ENCODE peak calls at places on chromosomes 1 and 21, in eight cellular contexts. Q is lower lobe of right lung, I is cardiac muscle cell, N is psoas muscle, E is heart left ventricle, B is right atrium auricular region, G is neural progenitor cell, T is K562. W is an unnamed sample. For H3K9me3, the result is how much of the 10 kb centered on the place peaks cover.

GRCh38 chr1:116855788-116856187 is 53.9 kb upstream of the PTGFRN start:
- DNase-seq in B (no peak), N (no peak), I (no peak), E (no peak), G (peak), Q (no peak), T (no peak), W (no peak)

GRCh38 chr1:9942399-9942938 is 722 bp downstream of the LZIC start:
- DNase-seq in B (no peak), G (peak), Q (no peak), E (no peak), N (no peak), I (peak), T (peak), W (no peak)

GRCh38 chr21:42019101-42019605 is 9.0 kb upstream of the ZBTB21 start:
- DNase-seq in N (no peak), G (no peak), E (no peak), B (no peak), I (no peak), Q (no peak), T (no peak), W (no peak)

GRCh38 chr1:83766182-83766825 is 232.6 kb downstream of the TTLL7 start:
- DNase-seq in T (no peak), G (no peak), Q (no peak), N (no peak), I (no peak), E (no peak), B (no peak), W (no peak)

GRCh38 chr1:2404890-2405511 is 7.4 kb downstream of the PEX10 start:
- DNase-seq in Q (no peak), I (no peak), E (no peak), T (no peak), G (no peak), N (no peak), B (no peak), W (no peak)

GRCh38 chr1:150751443-150751842 is 14.1 kb downstream of the CTSS start:
- DNase-seq in I (no peak), T (no peak), N (no peak), B (no peak), G (no peak), E (no peak), Q (no peak), W (no peak)

GRCh38 chr1:115539061-115539460 is 102.7 kb upstream of the VANGL1 start:
- DNase-seq in N (peak), E (peak), T (no peak), Q (no peak), I (no peak), G (no peak), B (no peak), W (peak)

GRCh38 chr1:162855461-162856150 is 5.4 kb downstream of the CCDC190 start:
- DNase-seq in T (no peak), B (no peak), G (no peak), I (no peak), E (no peak), N (no peak), Q (no peak), W (no peak)

GRCh38 chr1:244283772-244284171 is 167.9 kb downstream of the ADSS2 start:
- DNase-seq in B (no peak), E (no peak), I (no peak), G (no peak), Q (no peak), N (no peak), T (no peak), W (no peak)

GRCh38 chr1:235974616-235975015 is 90.3 kb downstream of the NID1 start:
- DNase-seq in Q (no peak), G (no peak), B (no peak), N (no peak), T (no peak), E (no peak), I (no peak), W (no peak)

GRCh38 chr1:228336308-228337030 is 70.2 kb downstream of the TRIM11 start:
- DNase-seq in B (no peak), T (no peak), Q (peak), G (no peak), N (peak), I (no peak), E (peak), W (peak)

GRCh38 chr1:167428418-167428817 is 89.9 kb downstream of the CD247 start:
- DNase-seq in E (no peak), I (no peak), T (no peak), Q (no peak), N (no peak), B (no peak), G (no peak), W (no peak)

GRCh38 chr1:226862900-226863299 is 7.5 kb upstream of the PSEN2 start:
- DNase-seq in G (no peak), E (no peak), B (peak), I (no peak), N (no peak), T (no peak), Q (no peak), W (no peak)

GRCh38 chr1:94819945-94820746 is at the start of gene SLC44A3:
- DNase-seq in G (peak), B (no peak), Q (peak), T (no peak), N (peak), E (peak), I (peak), W (peak)

GRCh38 chr1:2348346-2349275 is 42.7 kb downstream of the MORN1 start:
- DNase-seq in N (peak), I (no peak), Q (peak), T (no peak), E (no peak), G (peak), B (no peak), W (peak)

GRCh38 chr1:193538690-193539089 is 352.3 kb upstream of the B3GALT2 start:
- DNase-seq in N (no peak), I (no peak), Q (no peak), E (no peak), T (no peak), G (no peak), B (no peak), W (no peak)

GRCh38 chr21:44929242-44929798 is 8.6 kb upstream of the ITGB2 start:
- DNase-seq in N (peak), E (no peak), I (no peak), B (no peak), T (no peak), G (no peak), Q (peak), W (no peak)

GRCh38 chr21:44930543-44930981 is 9.3 kb upstream of the SLX9 start:
- DNase-seq in G (no peak), Q (peak), E (no peak), B (no peak), I (no peak), T (no peak), N (peak), W (peak)

GRCh38 chr21:44931501-44932365 is 8.1 kb upstream of the SLX9 start:
- DNase-seq in T (no peak), N (peak), Q (peak), G (no peak), E (no peak), I (no peak), B (no peak), W (peak)

GRCh38 chr21:44931137-44931500 is 8.7 kb upstream of the SLX9 start:
- DNase-seq in Q (peak), E (no peak), T (no peak), G (no peak), B (no peak), I (no peak), N (peak), W (peak)

DNA sequence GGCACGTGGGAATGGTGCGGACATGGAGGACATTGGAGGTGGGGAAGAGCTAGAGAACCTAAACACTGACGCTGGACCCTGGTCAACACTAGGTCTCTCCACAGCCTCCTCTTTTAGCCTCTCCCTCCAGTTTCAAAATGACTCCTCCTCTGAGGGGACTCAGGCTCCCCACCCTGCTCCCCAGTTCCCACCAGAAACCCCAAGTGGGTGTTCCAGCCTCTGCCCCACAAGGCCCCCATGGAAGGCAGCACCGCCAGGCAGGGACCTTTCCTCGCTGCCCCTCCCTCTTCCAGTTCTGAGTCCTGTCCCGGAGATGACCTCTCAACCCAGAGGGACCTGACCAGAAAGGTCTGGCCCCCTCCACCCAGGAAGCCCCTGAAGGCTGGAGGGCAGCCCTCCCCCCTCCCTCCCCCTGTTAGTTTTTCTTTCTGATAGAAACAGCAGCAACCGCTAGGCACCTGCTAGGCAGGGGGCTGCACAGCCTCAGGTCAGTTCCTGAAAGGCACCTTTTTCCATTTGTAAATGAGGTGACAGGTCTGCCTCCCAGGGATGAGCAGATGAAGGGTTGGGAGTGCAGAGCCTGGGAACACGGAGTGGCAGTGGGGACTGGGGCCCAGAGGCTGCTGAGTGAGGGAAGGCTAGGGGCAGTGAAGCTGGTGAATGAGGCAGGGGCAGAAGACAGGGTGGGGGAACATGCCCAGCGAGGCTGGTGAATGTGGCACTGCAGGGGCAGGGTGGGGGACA is 9.3 kb upstream of the ITGB2 start:
- DNase-seq in T (no peak), B (no peak), E (no peak), N (peak), G (no peak), I (no peak), Q (no peak), W (peak)
- H3K4me3 ChIP-seq in T (no peak), B (no peak), E (no peak), N (no peak), G (no peak), I (no peak), Q (no peak), W (no peak)

GRCh38 chr1:158586942-158587341 is 7.2 kb upstream of the OR10X1 start:
- DNase-seq in I (no peak), E (no peak), N (no peak), G (peak), B (no peak), Q (no peak), T (no peak), W (no peak)
- H3K9me3 ChIP-seq in I (under half), E (under half), N (under half), G (under half), B (under half), Q (under half), T (under half), W (under half)

GRCh38 chr1:207831517-207832327 is 79.2 kb downstream of the CD34 start:
- DNase-seq in B (no peak), T (no peak), E (no peak), Q (no peak), N (peak), I (no peak), G (no peak), W (no peak)

GRCh38 chr1:207830788-207831187 is 78.9 kb downstream of the CD46 start:
- DNase-seq in I (no peak), G (no peak), T (no peak), B (no peak), E (no peak), Q (no peak), N (peak), W (peak)

GRCh38 chr1:207833381-207833780 is 77.5 kb downstream of the CD34 start:
- DNase-seq in B (no peak), G (no peak), E (no peak), N (no peak), T (peak), Q (no peak), I (no peak), W (no peak)

GRCh38 chr1:207833956-207834660 is 76.8 kb downstream of the CD34 start:
- DNase-seq in G (no peak), Q (no peak), I (no peak), N (no peak), T (no peak), B (no peak), E (no peak), W (no peak)

GRCh38 chr1:207832796-207833195 is 78.1 kb downstream of the CD34 start:
- DNase-seq in I (no peak), G (no peak), E (no peak), B (no peak), T (no peak), N (no peak), Q (no peak), W (no peak)
- TF ChIP-seq CTCF in I (no peak), G (no peak), E (no peak), B (no peak), T (no peak), N (no peak), Q (no peak), W (no peak)

GRCh38 chr1:20343937-20344302 is 53.2 kb downstream of the VWA5B1 start:
- DNase-seq in E (no peak), B (no peak), I (no peak), Q (no peak), T (no peak), N (no peak), G (no peak), W (no peak)
- H3K4me3 ChIP-seq in E (no peak), B (no peak), I (no peak), Q (no peak), T (peak), N (no peak), G (peak), W (no peak)

DNA sequence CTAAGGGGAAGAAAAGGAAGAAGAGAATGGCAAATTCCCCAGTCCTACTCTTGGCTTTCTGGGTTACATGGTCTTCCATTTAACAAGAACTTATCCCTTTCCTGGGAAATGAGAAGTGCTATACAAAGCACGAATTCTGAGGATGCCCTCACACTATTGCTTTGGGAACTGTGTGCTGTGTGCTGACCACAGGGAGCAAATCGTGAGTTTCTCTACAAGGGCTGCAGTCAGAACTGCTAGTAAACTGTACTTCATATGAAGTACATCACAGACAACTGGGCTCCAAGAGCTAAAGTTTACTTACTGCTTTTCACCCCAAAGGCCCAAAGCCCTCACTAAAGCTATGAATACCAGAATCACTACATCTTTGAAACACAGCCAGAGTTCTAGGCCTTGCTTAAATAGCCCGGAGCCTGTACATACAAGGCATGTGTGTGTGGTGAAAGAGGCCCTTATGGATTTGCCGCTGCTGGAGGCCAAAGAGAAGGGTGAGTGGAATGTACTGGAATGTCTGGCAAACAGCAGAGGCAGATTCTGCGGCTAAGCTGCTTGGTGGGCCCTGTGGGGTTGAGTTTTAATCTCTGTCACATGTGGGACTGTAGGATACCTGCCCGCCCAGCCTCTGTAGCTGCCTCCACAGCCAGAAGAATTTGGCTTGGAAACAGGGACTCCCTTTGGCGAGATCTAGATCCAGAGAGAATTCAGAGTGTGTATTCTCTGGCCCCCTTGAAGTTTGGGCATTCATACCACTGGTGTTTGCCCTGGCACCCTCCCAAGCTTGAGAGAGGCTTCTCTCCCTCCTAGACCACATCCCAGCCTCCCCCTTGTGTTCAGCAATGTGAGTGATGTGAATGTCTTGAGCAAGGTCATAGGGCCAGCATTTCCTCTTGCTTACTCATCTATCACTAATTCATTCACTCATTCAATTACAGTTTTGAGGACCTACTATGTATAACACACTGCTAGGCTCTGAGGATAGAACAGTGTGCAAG is 21.9 kb upstream of the TRIM67 start:
- DNase-seq in T (no peak), G (no peak), B (no peak), E (no peak), I (no peak), Q (no peak), N (no peak), W (no peak)
- H3K9me3 ChIP-seq in T (under half), G (under half), B (under half), E (under half), I (under half), Q (under half), N (under half), W (under half)

GRCh38 chr1:49651136-49651535 is 372.6 kb downstream of the AGBL4 start:
- DNase-seq in E (no peak), N (no peak), I (no peak), B (no peak), G (no peak), T (no peak), Q (no peak), W (no peak)
- TF ChIP-seq CTCF in E (no peak), N (no peak), I (no peak), B (no peak), G (no peak), T (no peak), Q (no peak), W (no peak)

DNA sequence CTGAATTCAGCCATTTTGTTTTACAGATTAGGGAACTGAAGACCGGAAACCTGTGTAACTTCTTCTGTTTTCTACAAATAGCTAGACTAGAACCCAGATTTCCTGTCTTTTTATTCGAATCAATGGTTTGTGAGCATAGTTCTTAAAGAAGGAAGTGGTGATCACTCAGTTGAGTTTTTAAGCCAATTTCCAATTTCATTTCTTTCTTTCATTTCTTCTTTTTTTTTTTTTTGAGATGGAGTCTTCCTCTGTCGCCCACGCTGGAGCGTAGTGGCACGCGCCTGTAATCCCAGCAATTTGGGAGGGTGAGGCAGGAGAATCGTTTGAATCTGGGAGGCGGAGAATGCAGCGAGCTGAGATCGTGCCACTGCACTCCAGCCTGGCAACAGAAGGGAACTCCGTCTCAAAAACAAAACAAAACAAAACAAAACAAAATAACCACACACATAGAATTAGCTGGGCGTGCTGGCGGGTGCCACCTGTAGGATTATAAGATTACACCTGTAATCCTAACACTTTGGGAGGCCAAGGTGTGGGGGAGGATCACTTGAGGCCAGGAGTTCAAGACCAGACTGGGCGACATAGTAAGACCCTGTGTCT is 3.0 kb upstream of the MDM4 start:
- DNase-seq in Q (peak), T (no peak), N (no peak), I (no peak), G (no peak), E (no peak), B (no peak), W (no peak)
- H3K4me3 ChIP-seq in Q (peak), T (no peak), N (no peak), I (no peak), G (no peak), E (no peak), B (no peak), W (no peak)

GRCh38 chr1:152786077-152786476 is at the start of gene LCE1E:
- DNase-seq in G (no peak), N (no peak), T (no peak), B (no peak), I (no peak), Q (no peak), E (no peak), W (no peak)
- H3K9me3 ChIP-seq in G (under half), N (under half), T (under half), B (under half), I (under half), Q (under half), E (under half), W (under half)

GRCh38 chr1:27724961-27725373 is 794 bp upstream of the FAM76A start:
- DNase-seq in E (peak), G (peak), T (peak), B (peak), N (peak), I (no peak), Q (peak), W (peak)

GRCh38 chr1:27716262-27716895 is 9.4 kb upstream of the FAM76A start:
- DNase-seq in E (no peak), I (no peak), B (no peak), Q (no peak), N (no peak), T (no peak), G (no peak), W (no peak)

GRCh38 chr1:27713869-27714513 is 11.8 kb upstream of the FAM76A start:
- DNase-seq in B (no peak), E (no peak), G (no peak), N (no peak), T (no peak), Q (no peak), I (no peak), W (no peak)

GRCh38 chr1:27719286-27720251 is 6.2 kb upstream of the FAM76A start:
- DNase-seq in T (no peak), Q (no peak), E (no peak), B (no peak), I (no peak), G (no peak), N (no peak), W (no peak)
- TF ChIP-seq CTCF in T (peak), Q (no peak), E (no peak), B (no peak), I (peak), G (no peak), N (no peak), W (no peak)